ENCODE peak calls at places on chromosome 1, in eight cellular contexts. One of them, this sample, is unnamed.

GRCh38 chr1:22556391-22557104 is 6.7 kb upstream of the EPHA8 start:
- DNase-seq in cardiac muscle cell: no peak
- DNase-seq in fibroblast of lung: no peak
- DNase-seq in left ventricle myocardium inferior: no peak
- DNase-seq in heart left ventricle: no peak
- DNase-seq in epithelial cell of proximal tubule: no peak
- DNase-seq in esophagus squamous epithelium: no peak
- DNase-seq in tibial nerve: no peak
- DNase-seq in this sample: no peak

GRCh38 chr1:215083408-215083961 is 948 bp downstream of the KCNK2 start:
- DNase-seq in epithelial cell of proximal tubule: no peak
- DNase-seq in heart left ventricle: no peak
- DNase-seq in cardiac muscle cell: peak
- DNase-seq in esophagus squamous epithelium: no peak
- DNase-seq in fibroblast of lung: peak
- DNase-seq in left ventricle myocardium inferior: no peak
- DNase-seq in tibial nerve: peak
- DNase-seq in this sample: peak

GRCh38 chr1:201877877-201878339 is 10.8 kb upstream of the SHISA4 start:
- DNase-seq in esophagus squamous epithelium: no peak
- DNase-seq in fibroblast of lung: peak
- DNase-seq in epithelial cell of proximal tubule: no peak
- DNase-seq in tibial nerve: no peak
- DNase-seq in heart left ventricle: peak
- DNase-seq in cardiac muscle cell: peak
- DNase-seq in left ventricle myocardium inferior: no peak
- DNase-seq in this sample: peak

GRCh38 chr1:116345830-116346229 is 27.2 kb upstream of the ATP1A1 start:
- DNase-seq in cardiac muscle cell: no peak
- DNase-seq in epithelial cell of proximal tubule: no peak
- DNase-seq in tibial nerve: no peak
- DNase-seq in fibroblast of lung: no peak
- DNase-seq in heart left ventricle: no peak
- DNase-seq in esophagus squamous epithelium: no peak
- DNase-seq in left ventricle myocardium inferior: no peak
- DNase-seq in this sample: no peak

GRCh38 chr1:212595787-212596714 is 12.5 kb upstream of the ATF3 start:
- DNase-seq in heart left ventricle: no peak
- DNase-seq in esophagus squamous epithelium: no peak
- DNase-seq in left ventricle myocardium inferior: no peak
- DNase-seq in cardiac muscle cell: peak
- DNase-seq in tibial nerve: no peak
- DNase-seq in fibroblast of lung: peak
- DNase-seq in epithelial cell of proximal tubule: peak
- DNase-seq in this sample: peak

GRCh38 chr1:112701227-112702066 is 5.5 kb downstream of the RHOC start:
- DNase-seq in fibroblast of lung: no peak
- DNase-seq in cardiac muscle cell: no peak
- DNase-seq in left ventricle myocardium inferior: no peak
- DNase-seq in epithelial cell of proximal tubule: no peak
- DNase-seq in heart left ventricle: peak
- DNase-seq in tibial nerve: no peak
- DNase-seq in esophagus squamous epithelium: no peak
- DNase-seq in this sample: no peak

GRCh38 chr1:84170171-84170570 is 26.1 kb downstream of the PRKACB start:
- DNase-seq in left ventricle myocardium inferior: no peak
- DNase-seq in esophagus squamous epithelium: no peak
- DNase-seq in fibroblast of lung: no peak
- DNase-seq in tibial nerve: no peak
- DNase-seq in heart left ventricle: no peak
- DNase-seq in cardiac muscle cell: no peak
- DNase-seq in epithelial cell of proximal tubule: no peak
- DNase-seq in this sample: no peak

GRCh38 chr1:89022167-89022959 is at the start of gene GBP3:
- DNase-seq in left ventricle myocardium inferior: no peak
- DNase-seq in epithelial cell of proximal tubule: peak
- DNase-seq in esophagus squamous epithelium: no peak
- DNase-seq in tibial nerve: no peak
- DNase-seq in fibroblast of lung: peak
- DNase-seq in heart left ventricle: no peak
- DNase-seq in cardiac muscle cell: peak
- DNase-seq in this sample: peak

GRCh38 chr1:155127672-155128468 is at the start of gene EFNA1:
- DNase-seq in esophagus squamous epithelium: no peak
- DNase-seq in fibroblast of lung: peak
- DNase-seq in heart left ventricle: peak
- DNase-seq in epithelial cell of proximal tubule: no peak
- DNase-seq in cardiac muscle cell: peak
- DNase-seq in tibial nerve: peak
- DNase-seq in left ventricle myocardium inferior: peak
- DNase-seq in this sample: no peak

GRCh38 chr1:113534875-113535274 is 144.6 kb downstream of the MAGI3 start:
- DNase-seq in left ventricle myocardium inferior: no peak
- DNase-seq in heart left ventricle: no peak
- DNase-seq in epithelial cell of proximal tubule: no peak
- DNase-seq in cardiac muscle cell: no peak
- DNase-seq in fibroblast of lung: no peak
- DNase-seq in esophagus squamous epithelium: no peak
- DNase-seq in tibial nerve: no peak
- DNase-seq in this sample: peak

GRCh38 chr1:22518379-22518778 is 44.9 kb upstream of the EPHA8 start:
- DNase-seq in cardiac muscle cell: no peak
- DNase-seq in heart left ventricle: no peak
- DNase-seq in tibial nerve: no peak
- DNase-seq in left ventricle myocardium inferior: no peak
- DNase-seq in fibroblast of lung: no peak
- DNase-seq in epithelial cell of proximal tubule: no peak
- DNase-seq in esophagus squamous epithelium: no peak
- DNase-seq in this sample: no peak

GRCh38 chr1:6873298-6874015 is 88.2 kb downstream of the CAMTA1 start:
- DNase-seq in esophagus squamous epithelium: no peak
- DNase-seq in cardiac muscle cell: no peak
- DNase-seq in heart left ventricle: no peak
- DNase-seq in epithelial cell of proximal tubule: no peak
- DNase-seq in fibroblast of lung: peak
- DNase-seq in tibial nerve: no peak
- DNase-seq in left ventricle myocardium inferior: no peak
- DNase-seq in this sample: no peak

GRCh38 chr1:147800852-147801251 is 40.5 kb upstream of the GJA5 start:
- DNase-seq in heart left ventricle: no peak
- DNase-seq in left ventricle myocardium inferior: no peak
- DNase-seq in tibial nerve: no peak
- DNase-seq in esophagus squamous epithelium: no peak
- DNase-seq in fibroblast of lung: no peak
- DNase-seq in epithelial cell of proximal tubule: no peak
- DNase-seq in cardiac muscle cell: no peak
- DNase-seq in this sample: no peak

GRCh38 chr1:230090194-230090711 is 23.2 kb downstream of the GALNT2 start:
- DNase-seq in epithelial cell of proximal tubule: no peak
- DNase-seq in esophagus squamous epithelium: no peak
- DNase-seq in fibroblast of lung: peak
- DNase-seq in left ventricle myocardium inferior: no peak
- DNase-seq in heart left ventricle: no peak
- DNase-seq in tibial nerve: no peak
- DNase-seq in cardiac muscle cell: peak
- DNase-seq in this sample: peak

GRCh38 chr1:58447891-58448290 is 98.6 kb downstream of the OMA1 start:
- DNase-seq in cardiac muscle cell: peak
- DNase-seq in fibroblast of lung: peak
- DNase-seq in heart left ventricle: no peak
- DNase-seq in left ventricle myocardium inferior: no peak
- DNase-seq in tibial nerve: no peak
- DNase-seq in epithelial cell of proximal tubule: no peak
- DNase-seq in esophagus squamous epithelium: no peak
- DNase-seq in this sample: peak

GRCh38 chr1:183385746-183386145 is 32.4 kb downstream of the NMNAT2 start:
- DNase-seq in tibial nerve: no peak
- DNase-seq in cardiac muscle cell: no peak
- DNase-seq in esophagus squamous epithelium: no peak
- DNase-seq in heart left ventricle: no peak
- DNase-seq in epithelial cell of proximal tubule: no peak
- DNase-seq in fibroblast of lung: no peak
- DNase-seq in left ventricle myocardium inferior: no peak
- DNase-seq in this sample: no peak

DNA sequence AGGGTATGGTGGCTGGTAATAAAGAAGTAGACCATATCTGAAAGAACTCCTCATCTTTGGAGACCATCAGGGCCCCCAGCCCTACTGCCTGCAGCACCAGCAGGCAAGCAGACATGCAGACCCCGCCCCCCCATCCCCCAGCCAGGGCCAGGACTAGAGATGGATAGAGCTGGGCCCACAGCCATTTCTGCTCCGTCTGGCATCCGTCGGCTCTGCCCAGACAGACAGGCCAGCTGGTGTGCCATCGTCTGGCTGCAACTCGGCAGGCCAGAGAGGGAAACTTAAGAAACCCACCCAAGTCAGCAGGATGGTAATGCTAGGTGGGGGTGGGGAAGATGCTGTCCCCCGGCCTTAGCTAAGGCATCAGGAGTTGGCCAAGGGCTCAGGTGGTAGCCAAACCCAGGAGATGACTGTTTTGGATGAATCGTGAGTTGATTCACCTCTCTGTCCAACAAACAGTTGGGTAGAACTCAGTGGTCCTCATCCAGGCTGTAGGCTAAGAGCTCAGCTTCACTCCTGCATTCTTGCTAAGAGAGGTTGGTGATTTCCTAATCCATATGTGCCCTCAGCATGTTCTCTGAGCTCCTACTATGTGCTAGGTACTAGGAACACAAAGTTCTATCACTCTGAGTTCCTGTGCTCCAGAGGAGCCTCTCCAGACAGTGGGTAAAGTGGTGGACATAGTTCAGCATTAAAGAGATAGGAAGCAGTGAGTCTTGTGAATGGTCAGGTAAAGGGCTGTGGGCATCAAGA is 23.2 kb upstream of the TMEM222 start:
- DNase-seq in cardiac muscle cell: no peak
- DNase-seq in heart left ventricle: no peak
- DNase-seq in esophagus squamous epithelium: no peak
- DNase-seq in fibroblast of lung: no peak
- DNase-seq in epithelial cell of proximal tubule: no peak
- DNase-seq in tibial nerve: no peak
- DNase-seq in left ventricle myocardium inferior: no peak
- DNase-seq in this sample: peak
- H3K4me3 ChIP-seq in cardiac muscle cell: no peak
- H3K4me3 ChIP-seq in heart left ventricle: no peak
- H3K4me3 ChIP-seq in esophagus squamous epithelium: no peak
- H3K4me3 ChIP-seq in fibroblast of lung: no peak
- H3K4me3 ChIP-seq in epithelial cell of proximal tubule: no peak
- H3K4me3 ChIP-seq in tibial nerve: no peak
- H3K4me3 ChIP-seq in left ventricle myocardium inferior: no peak
- H3K4me3 ChIP-seq in this sample: no peak

GRCh38 chr1:40802078-40803075 is 18.8 kb downstream of the KCNQ4 start:
- DNase-seq in tibial nerve: peak
- DNase-seq in esophagus squamous epithelium: peak
- DNase-seq in left ventricle myocardium inferior: peak
- DNase-seq in epithelial cell of proximal tubule: no peak
- DNase-seq in heart left ventricle: peak
- DNase-seq in cardiac muscle cell: peak
- DNase-seq in fibroblast of lung: peak
- DNase-seq in this sample: peak
- H3K4me3 ChIP-seq in tibial nerve: peak
- H3K4me3 ChIP-seq in esophagus squamous epithelium: peak
- H3K4me3 ChIP-seq in left ventricle myocardium inferior: peak
- H3K4me3 ChIP-seq in epithelial cell of proximal tubule: peak
- H3K4me3 ChIP-seq in heart left ventricle: peak
- H3K4me3 ChIP-seq in cardiac muscle cell: no peak
- H3K4me3 ChIP-seq in fibroblast of lung: peak
- H3K4me3 ChIP-seq in this sample: peak

GRCh38 chr1:97603218-97603617 is 317.6 kb downstream of the DPYD start:
- DNase-seq in heart left ventricle: no peak
- DNase-seq in left ventricle myocardium inferior: no peak
- DNase-seq in cardiac muscle cell: no peak
- DNase-seq in tibial nerve: no peak
- DNase-seq in fibroblast of lung: no peak
- DNase-seq in epithelial cell of proximal tubule: no peak
- DNase-seq in esophagus squamous epithelium: no peak
- DNase-seq in this sample: no peak
- H3K4me3 ChIP-seq in heart left ventricle: no peak
- H3K4me3 ChIP-seq in left ventricle myocardium inferior: no peak
- H3K4me3 ChIP-seq in cardiac muscle cell: no peak
- H3K4me3 ChIP-seq in tibial nerve: no peak
- H3K4me3 ChIP-seq in fibroblast of lung: no peak
- H3K4me3 ChIP-seq in epithelial cell of proximal tubule: no peak
- H3K4me3 ChIP-seq in esophagus squamous epithelium: no peak
- H3K4me3 ChIP-seq in this sample: no peak

GRCh38 chr1:207829576-207829975 is 77.7 kb downstream of the CD46 start:
- DNase-seq in cardiac muscle cell: no peak
- DNase-seq in esophagus squamous epithelium: no peak
- DNase-seq in epithelial cell of proximal tubule: no peak
- DNase-seq in tibial nerve: no peak
- DNase-seq in fibroblast of lung: no peak
- DNase-seq in heart left ventricle: no peak
- DNase-seq in left ventricle myocardium inferior: no peak
- DNase-seq in this sample: no peak

GRCh38 chr1:207830788-207831187 is 78.9 kb downstream of the CD46 start:
- DNase-seq in epithelial cell of proximal tubule: no peak
- DNase-seq in tibial nerve: no peak
- DNase-seq in esophagus squamous epithelium: no peak
- DNase-seq in left ventricle myocardium inferior: peak
- DNase-seq in heart left ventricle: no peak
- DNase-seq in fibroblast of lung: no peak
- DNase-seq in cardiac muscle cell: no peak
- DNase-seq in this sample: no peak

GRCh38 chr1:207832796-207833195 is 78.1 kb downstream of the CD34 start:
- DNase-seq in heart left ventricle: no peak
- DNase-seq in epithelial cell of proximal tubule: no peak
- DNase-seq in tibial nerve: no peak
- DNase-seq in cardiac muscle cell: no peak
- DNase-seq in fibroblast of lung: no peak
- DNase-seq in left ventricle myocardium inferior: no peak
- DNase-seq in esophagus squamous epithelium: no peak
- DNase-seq in this sample: no peak

GRCh38 chr1:207833381-207833780 is 77.5 kb downstream of the CD34 start:
- DNase-seq in left ventricle myocardium inferior: no peak
- DNase-seq in esophagus squamous epithelium: no peak
- DNase-seq in cardiac muscle cell: no peak
- DNase-seq in heart left ventricle: no peak
- DNase-seq in epithelial cell of proximal tubule: no peak
- DNase-seq in fibroblast of lung: no peak
- DNase-seq in tibial nerve: no peak
- DNase-seq in this sample: no peak

DNA sequence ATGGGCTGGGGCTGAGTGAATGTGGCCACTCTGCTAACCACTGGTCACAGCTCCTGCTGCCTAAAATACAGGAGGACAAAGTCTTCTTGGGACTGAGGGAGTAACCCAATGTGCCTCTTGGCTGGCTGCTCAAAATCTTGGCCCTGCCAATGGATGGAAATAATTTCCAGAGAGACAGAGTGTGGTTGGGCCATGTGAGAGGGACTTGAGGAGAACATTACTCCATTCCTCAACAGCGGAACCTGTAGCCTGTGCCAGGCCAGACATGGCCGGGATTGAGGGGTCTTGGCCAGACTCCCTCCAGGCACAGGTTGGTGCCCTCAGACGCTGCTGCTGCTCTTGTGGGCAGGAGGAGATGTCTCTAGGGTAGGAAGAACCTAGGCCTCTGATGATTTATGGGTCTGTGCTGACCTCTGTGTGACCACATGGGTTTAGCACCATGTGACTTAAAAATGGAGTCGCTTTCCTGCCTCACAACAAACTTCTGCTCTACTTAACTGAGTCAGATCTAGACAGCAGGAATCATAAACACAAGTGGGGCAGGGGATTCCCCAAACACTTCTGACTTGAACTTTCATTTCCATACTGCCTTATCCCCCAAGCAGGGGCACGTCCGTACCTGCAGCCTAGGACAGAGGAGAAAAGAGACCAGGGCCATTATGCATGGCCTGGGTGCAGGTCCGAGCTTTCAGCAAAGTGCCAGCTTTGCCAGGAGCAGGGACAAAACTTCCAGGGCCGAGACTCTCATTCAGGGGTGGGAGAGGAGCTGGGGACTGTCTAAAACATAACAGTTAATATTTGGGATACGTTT is 79.2 kb downstream of the CD34 start:
- DNase-seq in fibroblast of lung: no peak
- DNase-seq in tibial nerve: no peak
- DNase-seq in heart left ventricle: no peak
- DNase-seq in left ventricle myocardium inferior: no peak
- DNase-seq in epithelial cell of proximal tubule: no peak
- DNase-seq in esophagus squamous epithelium: no peak
- DNase-seq in cardiac muscle cell: no peak
- DNase-seq in this sample: no peak
- H3K4me3 ChIP-seq in fibroblast of lung: no peak
- H3K4me3 ChIP-seq in tibial nerve: no peak
- H3K4me3 ChIP-seq in heart left ventricle: no peak
- H3K4me3 ChIP-seq in left ventricle myocardium inferior: no peak
- H3K4me3 ChIP-seq in epithelial cell of proximal tubule: no peak
- H3K4me3 ChIP-seq in esophagus squamous epithelium: no peak
- H3K4me3 ChIP-seq in cardiac muscle cell: no peak
- H3K4me3 ChIP-seq in this sample: no peak